ENCODE peak calls at places on chromosomes 16 and 17, in nine cellular contexts. W, O, R, Z, D, I, F, U and E are unnamed samples.
A peak's percentile ranks its signal among the peaks of the same experiment; 100 is the strongest.

GRCh38 chr16:15031179-15031578 is 24.7 kb downstream of the NTAN1 start:
- DNase-seq in W (no peak), O (no peak), R (no peak), Z (no peak), D (no peak), I (no peak), F (no peak), U (no peak), E (no peak)

GRCh38 chr17:77182205-77182604 is 41.4 kb downstream of the SEC14L1 start:
- DNase-seq in W (no peak), O (no peak), R (no peak), Z (no peak), D (no peak), I (no peak), F (no peak), U (peak; percentile 36), E (no peak)

GRCh38 chr16:59397638-59398037 is 663.5 kb upstream of the GOT2 start:
- DNase-seq in W (no peak), O (no peak), R (no peak), Z (no peak), D (no peak), I (no peak), F (no peak), U (no peak), E (no peak)

GRCh38 chr16:986411-986810 is 4.8 kb downstream of the SOX8 start:
- DNase-seq in W (no peak), O (no peak), R (no peak), Z (no peak), D (no peak), I (no peak), F (no peak), U (no peak), E (no peak)

GRCh38 chr17:31704483-31704882 is 154.6 kb downstream of the COPRS start:
- DNase-seq in W (no peak), O (no peak), R (no peak), Z (no peak), D (no peak), I (no peak), F (no peak), U (no peak), E (no peak)

GRCh38 chr17:82007495-82008257 is 15.0 kb downstream of the CENPX start:
- DNase-seq in W (no peak), O (no peak), R (no peak), Z (no peak), D (no peak), I (no peak), F (no peak), U (no peak), E (no peak)

GRCh38 chr17:46895171-46895570 is 27.8 kb upstream of the GOSR2 start:
- DNase-seq in W (no peak), O (no peak), R (no peak), Z (no peak), D (no peak), I (no peak), F (no peak), U (no peak), E (no peak)

GRCh38 chr16:86241681-86242080 is 268.6 kb upstream of the FOXF1 start:
- DNase-seq in W (no peak), O (no peak), R (no peak), Z (no peak), D (no peak), I (no peak), F (no peak), U (no peak), E (no peak)

GRCh38 chr17:75571197-75571884 is 16.3 kb upstream of the MYO15B start:
- DNase-seq in W (no peak), O (no peak), R (no peak), Z (no peak), D (no peak), I (no peak), F (no peak), U (peak; percentile 95), E (no peak)

GRCh38 chr17:64004903-64005733 is 7.0 kb downstream of the PRR29 start:
- DNase-seq in W (no peak), O (no peak), R (no peak), Z (no peak), D (no peak), I (no peak), F (no peak), U (no peak), E (no peak)

GRCh38 chr17:82832881-82833475 is 6.8 kb downstream of the ZNF750 start:
- DNase-seq in W (no peak), O (no peak), R (no peak), Z (no peak), D (no peak), I (no peak), F (no peak), U (no peak), E (no peak)

GRCh38 chr16:54813778-54814177 is 116.9 kb upstream of the IRX5 start:
- DNase-seq in W (no peak), O (no peak), R (no peak), Z (no peak), D (no peak), I (no peak), F (no peak), U (no peak), E (no peak)

GRCh38 chr16:88639231-88640038 is 1.1 kb downstream of the IL17C start:
- DNase-seq in W (no peak), O (no peak), R (no peak), Z (no peak), D (no peak), I (no peak), F (no peak), U (no peak), E (no peak)